ENCODE peak calls at places on chromosomes 6 and 20, in seven cellular contexts. One of them, this sample, is unnamed.

GRCh38 chr6:67689329-67689728 is 945.8 kb upstream of the ADGRB3 start:
- DNase-seq in neural crest cell: no peak
- DNase-seq in transverse colon: no peak
- DNase-seq in cardiac muscle cell: no peak
- DNase-seq in adrenal gland: no peak
- DNase-seq in PC-9: no peak
- DNase-seq in GM23338: peak; percentile 54
- DNase-seq in this sample: no peak

GRCh38 chr6:138716017-138716416 is 57.6 kb upstream of the CCDC28A start:
- DNase-seq in neural crest cell: no peak
- DNase-seq in GM23338: no peak
- DNase-seq in transverse colon: no peak
- DNase-seq in PC-9: no peak
- DNase-seq in cardiac muscle cell: no peak
- DNase-seq in adrenal gland: no peak
- DNase-seq in this sample: no peak

GRCh38 chr6:22873531-22874136 is 304.3 kb downstream of the HDGFL1 start:
- DNase-seq in transverse colon: no peak
- DNase-seq in PC-9: no peak
- DNase-seq in GM23338: no peak
- DNase-seq in adrenal gland: no peak
- DNase-seq in cardiac muscle cell: no peak
- DNase-seq in neural crest cell: no peak
- DNase-seq in this sample: no peak

GRCh38 chr6:15870354-15871043 is 207.7 kb upstream of the DTNBP1 start:
- DNase-seq in cardiac muscle cell: no peak
- DNase-seq in GM23338: no peak
- DNase-seq in neural crest cell: no peak
- DNase-seq in adrenal gland: no peak
- DNase-seq in PC-9: no peak
- DNase-seq in transverse colon: no peak
- DNase-seq in this sample: peak; percentile 23

GRCh38 chr6:41551857-41552256 is 5.7 kb downstream of the FOXP4 start:
- DNase-seq in GM23338: no peak
- DNase-seq in adrenal gland: no peak
- DNase-seq in neural crest cell: no peak
- DNase-seq in cardiac muscle cell: no peak
- DNase-seq in transverse colon: no peak
- DNase-seq in PC-9: no peak
- DNase-seq in this sample: no peak

GRCh38 chr20:62066339-62066982 is 780 bp upstream of the TAF4 start:
- DNase-seq in adrenal gland: peak; percentile 68
- DNase-seq in transverse colon: peak; percentile 67
- DNase-seq in PC-9: peak; percentile 55
- DNase-seq in GM23338: peak; percentile 87
- DNase-seq in cardiac muscle cell: peak; percentile 83
- DNase-seq in neural crest cell: peak; percentile 52
- DNase-seq in this sample: peak; percentile 73

GRCh38 chr6:12331951-12332749 is 42.0 kb downstream of the EDN1 start:
- DNase-seq in transverse colon: peak; percentile 58
- DNase-seq in neural crest cell: no peak
- DNase-seq in GM23338: no peak
- DNase-seq in adrenal gland: no peak
- DNase-seq in cardiac muscle cell: no peak
- DNase-seq in PC-9: no peak
- DNase-seq in this sample: no peak

GRCh38 chr6:109820706-109821350 is 129.7 kb downstream of the FIG4 start:
- DNase-seq in adrenal gland: no peak
- DNase-seq in cardiac muscle cell: no peak
- DNase-seq in GM23338: no peak
- DNase-seq in PC-9: no peak
- DNase-seq in neural crest cell: no peak
- DNase-seq in transverse colon: no peak
- DNase-seq in this sample: no peak

GRCh38 chr6:155502393-155502792 is 46.8 kb upstream of the NOX3 start:
- DNase-seq in transverse colon: no peak
- DNase-seq in cardiac muscle cell: no peak
- DNase-seq in adrenal gland: no peak
- DNase-seq in GM23338: no peak
- DNase-seq in neural crest cell: no peak
- DNase-seq in PC-9: no peak
- DNase-seq in this sample: no peak

DNA sequence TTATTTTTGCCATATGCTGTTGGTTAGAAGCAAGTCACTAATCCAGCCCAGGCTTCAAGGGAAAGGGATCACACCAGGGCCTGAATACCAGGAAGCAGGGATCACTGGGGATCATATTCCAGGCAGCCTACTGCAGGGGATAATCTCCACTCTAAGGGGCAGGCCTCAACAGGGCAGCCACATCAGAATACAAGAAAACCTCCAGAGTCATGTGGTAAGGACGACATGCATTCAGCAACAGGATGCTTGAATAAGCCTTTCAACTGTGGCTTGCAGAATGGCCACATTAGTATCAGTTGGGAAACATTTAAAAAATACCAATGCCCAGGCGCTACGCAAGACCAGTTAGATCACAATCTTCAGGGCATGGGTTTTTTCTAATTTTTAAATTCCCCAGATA is 109.1 kb downstream of the LY86 start:
- DNase-seq in GM23338: no peak
- DNase-seq in adrenal gland: no peak
- DNase-seq in transverse colon: peak; percentile 57
- DNase-seq in neural crest cell: no peak
- DNase-seq in PC-9: no peak
- DNase-seq in cardiac muscle cell: no peak
- DNase-seq in this sample: no peak
- TF ChIP-seq CTCF in GM23338: no peak
- TF ChIP-seq CTCF in adrenal gland: no peak
- TF ChIP-seq CTCF in transverse colon: no peak
- TF ChIP-seq CTCF in neural crest cell: no peak
- TF ChIP-seq CTCF in PC-9: no peak
- TF ChIP-seq CTCF in cardiac muscle cell: no peak
- TF ChIP-seq CTCF in this sample: no peak

GRCh38 chr6:79649016-79649415 is 17.9 kb downstream of the SH3BGRL2 start:
- DNase-seq in neural crest cell: no peak
- DNase-seq in transverse colon: no peak
- DNase-seq in adrenal gland: no peak
- DNase-seq in PC-9: no peak
- DNase-seq in cardiac muscle cell: no peak
- DNase-seq in GM23338: no peak
- DNase-seq in this sample: no peak

GRCh38 chr6:79648315-79648714 is 17.2 kb downstream of the SH3BGRL2 start:
- DNase-seq in PC-9: no peak
- DNase-seq in cardiac muscle cell: no peak
- DNase-seq in GM23338: no peak
- DNase-seq in transverse colon: no peak
- DNase-seq in neural crest cell: no peak
- DNase-seq in adrenal gland: no peak
- DNase-seq in this sample: no peak

GRCh38 chr6:79650943-79651342 is 19.8 kb downstream of the SH3BGRL2 start:
- DNase-seq in adrenal gland: peak; percentile 18
- DNase-seq in transverse colon: no peak
- DNase-seq in neural crest cell: no peak
- DNase-seq in PC-9: no peak
- DNase-seq in cardiac muscle cell: no peak
- DNase-seq in GM23338: no peak
- DNase-seq in this sample: no peak

GRCh38 chr6:79647756-79648155 is 16.6 kb downstream of the SH3BGRL2 start:
- DNase-seq in PC-9: no peak
- DNase-seq in neural crest cell: no peak
- DNase-seq in GM23338: no peak
- DNase-seq in transverse colon: no peak
- DNase-seq in cardiac muscle cell: no peak
- DNase-seq in adrenal gland: no peak
- DNase-seq in this sample: no peak

DNA sequence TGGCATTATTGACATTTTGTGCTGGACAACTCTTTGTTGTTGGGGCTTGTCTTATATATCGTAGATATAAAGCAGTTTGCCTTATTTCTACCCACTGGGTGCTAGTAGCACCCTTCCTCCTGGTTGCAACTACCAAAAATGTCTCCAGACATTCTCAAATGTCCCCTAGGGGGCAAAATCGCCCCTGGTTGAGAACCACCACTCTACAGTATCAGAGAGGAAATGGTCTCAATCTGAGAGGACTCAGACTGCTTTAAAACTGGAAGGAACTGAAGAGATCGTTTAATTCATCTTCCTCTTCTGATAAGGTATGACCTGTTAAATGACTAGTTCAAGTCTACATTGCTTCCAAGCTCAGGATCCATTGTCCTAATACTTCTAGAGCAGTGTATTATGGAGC is 14.9 kb downstream of the SH3BGRL2 start:
- DNase-seq in transverse colon: no peak
- DNase-seq in neural crest cell: no peak
- DNase-seq in cardiac muscle cell: no peak
- DNase-seq in GM23338: peak; percentile 74
- DNase-seq in PC-9: no peak
- DNase-seq in adrenal gland: no peak
- DNase-seq in this sample: no peak
- TF ChIP-seq CTCF in transverse colon: no peak
- TF ChIP-seq CTCF in neural crest cell: peak; percentile 34
- TF ChIP-seq CTCF in cardiac muscle cell: peak; percentile 6
- TF ChIP-seq CTCF in GM23338: peak; percentile 66
- TF ChIP-seq CTCF in PC-9: no peak
- TF ChIP-seq CTCF in adrenal gland: no peak
- TF ChIP-seq CTCF in this sample: peak; percentile 47

GRCh38 chr6:35392111-35392702 is 49.8 kb downstream of the PPARD start:
- DNase-seq in transverse colon: peak; percentile 90
- DNase-seq in cardiac muscle cell: no peak
- DNase-seq in GM23338: no peak
- DNase-seq in neural crest cell: no peak
- DNase-seq in PC-9: peak; percentile 93
- DNase-seq in adrenal gland: peak; percentile 44
- DNase-seq in this sample: peak; percentile 28
- TF ChIP-seq CTCF in transverse colon: no peak
- TF ChIP-seq CTCF in cardiac muscle cell: no peak
- TF ChIP-seq CTCF in GM23338: no peak
- TF ChIP-seq CTCF in neural crest cell: no peak
- TF ChIP-seq CTCF in PC-9: no peak
- TF ChIP-seq CTCF in adrenal gland: no peak
- TF ChIP-seq CTCF in this sample: no peak

GRCh38 chr6:2783188-2783957 is 18.2 kb downstream of the WRNIP1 start:
- DNase-seq in GM23338: peak; percentile 67
- DNase-seq in PC-9: no peak
- DNase-seq in transverse colon: peak; percentile 41
- DNase-seq in neural crest cell: no peak
- DNase-seq in cardiac muscle cell: no peak
- DNase-seq in adrenal gland: no peak
- DNase-seq in this sample: no peak
- TF ChIP-seq CTCF in GM23338: peak; percentile 62
- TF ChIP-seq CTCF in PC-9: no peak
- TF ChIP-seq CTCF in transverse colon: no peak
- TF ChIP-seq CTCF in neural crest cell: no peak
- TF ChIP-seq CTCF in cardiac muscle cell: no peak
- TF ChIP-seq CTCF in adrenal gland: no peak
- TF ChIP-seq CTCF in this sample: no peak

GRCh38 chr6:28212510-28213212 is 12.4 kb upstream of the ZSCAN9 start:
- DNase-seq in PC-9: peak; percentile 84
- DNase-seq in neural crest cell: peak; percentile 28
- DNase-seq in cardiac muscle cell: peak; percentile 20
- DNase-seq in transverse colon: peak; percentile 50
- DNase-seq in adrenal gland: peak; percentile 38
- DNase-seq in GM23338: peak; percentile 81
- DNase-seq in this sample: peak; percentile 78
- TF ChIP-seq CTCF in PC-9: no peak
- TF ChIP-seq CTCF in neural crest cell: no peak
- TF ChIP-seq CTCF in cardiac muscle cell: no peak
- TF ChIP-seq CTCF in transverse colon: no peak
- TF ChIP-seq CTCF in adrenal gland: no peak
- TF ChIP-seq CTCF in GM23338: peak; percentile 24
- TF ChIP-seq CTCF in this sample: no peak

DNA sequence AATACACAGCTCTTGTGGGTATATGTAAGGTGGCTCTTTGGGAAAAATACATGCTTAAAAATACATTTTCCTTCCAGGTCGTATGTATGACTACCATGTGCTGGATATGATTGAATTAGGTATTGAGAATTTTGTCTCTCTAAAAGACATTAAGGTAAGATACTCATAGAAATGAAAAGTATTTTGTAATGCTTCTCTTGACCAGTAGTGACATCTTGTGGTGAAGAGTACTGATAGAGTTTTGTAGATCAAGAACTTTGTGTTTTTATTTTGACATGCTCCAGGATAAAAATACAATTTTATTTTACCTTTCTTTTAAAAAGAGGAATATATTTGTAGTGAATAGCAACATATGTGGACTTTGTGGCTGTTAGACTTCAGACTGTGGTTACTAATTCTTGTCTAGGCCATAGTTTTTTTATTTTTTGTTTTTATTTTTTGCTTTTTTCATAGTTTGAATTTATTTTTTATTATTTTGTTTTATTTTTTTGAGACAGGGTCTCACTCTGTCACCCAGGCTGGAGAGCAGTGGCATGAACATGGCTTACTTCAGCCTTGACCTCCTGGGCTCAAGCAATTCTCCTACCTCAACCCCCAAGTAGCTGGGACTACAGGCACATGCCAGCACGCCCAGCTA is 17.9 kb downstream of the RPF2 start:
- DNase-seq in transverse colon: no peak
- DNase-seq in adrenal gland: no peak
- DNase-seq in PC-9: no peak
- DNase-seq in neural crest cell: no peak
- DNase-seq in GM23338: peak; percentile 16
- DNase-seq in cardiac muscle cell: peak; percentile 17
- DNase-seq in this sample: no peak
- TF ChIP-seq CTCF in transverse colon: peak; percentile 37
- TF ChIP-seq CTCF in adrenal gland: peak; percentile 40
- TF ChIP-seq CTCF in PC-9: peak; percentile 78
- TF ChIP-seq CTCF in neural crest cell: peak; percentile 65
- TF ChIP-seq CTCF in GM23338: no peak
- TF ChIP-seq CTCF in cardiac muscle cell: peak; percentile 39
- TF ChIP-seq CTCF in this sample: peak; percentile 22

GRCh38 chr6:4164043-4164442 is 28.7 kb upstream of the ECI2 start:
- DNase-seq in transverse colon: no peak
- DNase-seq in cardiac muscle cell: no peak
- DNase-seq in adrenal gland: no peak
- DNase-seq in PC-9: no peak
- DNase-seq in neural crest cell: no peak
- DNase-seq in GM23338: no peak
- DNase-seq in this sample: no peak
- TF ChIP-seq CTCF in transverse colon: no peak
- TF ChIP-seq CTCF in cardiac muscle cell: no peak
- TF ChIP-seq CTCF in adrenal gland: no peak
- TF ChIP-seq CTCF in PC-9: no peak
- TF ChIP-seq CTCF in neural crest cell: no peak
- TF ChIP-seq CTCF in GM23338: no peak
- TF ChIP-seq CTCF in this sample: no peak

DNA sequence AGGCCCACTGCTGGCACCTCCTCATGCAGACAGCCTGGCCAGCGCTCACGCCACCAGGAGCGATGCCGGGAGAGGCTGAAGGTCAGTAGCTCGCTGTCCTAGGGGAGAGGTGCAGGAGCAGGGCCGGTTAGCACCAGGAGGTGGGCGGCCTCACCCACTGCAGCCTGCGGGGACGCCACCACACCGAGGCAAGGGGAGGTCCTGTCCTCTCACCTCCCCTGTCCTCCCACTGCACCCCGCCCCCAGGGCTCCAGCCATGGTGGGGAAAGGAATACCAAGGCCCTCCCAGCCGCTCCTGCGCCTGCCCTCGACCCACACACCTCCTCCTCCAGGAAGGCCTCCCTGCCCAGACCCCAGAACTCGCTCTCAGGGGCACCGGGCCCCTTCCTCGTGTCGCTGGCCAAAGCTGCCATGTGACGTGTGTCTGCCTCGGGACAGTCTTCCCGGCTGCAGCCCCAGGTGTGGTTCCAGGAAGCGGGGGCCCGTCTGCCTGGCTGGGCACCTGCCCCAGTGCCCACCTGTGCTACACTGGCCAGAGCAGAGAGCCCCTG is 6.5 kb downstream of the NKAIN4 start:
- DNase-seq in GM23338: no peak
- DNase-seq in adrenal gland: no peak
- DNase-seq in transverse colon: no peak
- DNase-seq in PC-9: no peak
- DNase-seq in cardiac muscle cell: no peak
- DNase-seq in neural crest cell: no peak
- DNase-seq in this sample: no peak
- TF ChIP-seq CTCF in GM23338: no peak
- TF ChIP-seq CTCF in adrenal gland: no peak
- TF ChIP-seq CTCF in transverse colon: no peak
- TF ChIP-seq CTCF in PC-9: no peak
- TF ChIP-seq CTCF in cardiac muscle cell: no peak
- TF ChIP-seq CTCF in neural crest cell: no peak
- TF ChIP-seq CTCF in this sample: no peak

This sample was measured in BE2C.